ENCODE peak calls at places on chromosomes 5 and 9, in six cellular contexts. D, E, M, F, X and J are unnamed samples.

GRCh38 chr5:181151146-181151545 is 3.8 kb downstream of the OR2V2 start:
- DNase-seq in D (no peak), E (no peak), M (peak), F (no peak), X (no peak), J (no peak)

GRCh38 chr5:113276493-113276892 is 158.3 kb downstream of the TSSK1B start:
- DNase-seq in D (no peak), E (no peak), M (no peak), F (no peak), X (no peak), J (no peak)

GRCh38 chr9:69411246-69411645 is 86.2 kb downstream of the ENTREP1 start:
- DNase-seq in D (no peak), E (no peak), M (no peak), F (no peak), X (no peak), J (no peak)

GRCh38 chr9:22244141-22245011 is 202.2 kb upstream of the DMRTA1 start:
- DNase-seq in D (no peak), E (peak), M (no peak), F (peak), X (no peak), J (no peak)

GRCh38 chr5:169546346-169546745 is 37.2 kb upstream of the SPDL1 start:
- DNase-seq in D (no peak), E (no peak), M (no peak), F (no peak), X (no peak), J (no peak)

GRCh38 chr5:127865273-127865672 is 162.1 kb downstream of the CCDC192 start:
- DNase-seq in D (no peak), E (no peak), M (no peak), F (no peak), X (no peak), J (no peak)

GRCh38 chr5:57816108-57816507 is 333.5 kb upstream of the ACTBL2 start:
- DNase-seq in D (no peak), E (no peak), M (no peak), F (no peak), X (no peak), J (no peak)

GRCh38 chr9:71245651-71246050 is 124.2 kb upstream of the TRPM3 start:
- DNase-seq in D (no peak), E (no peak), M (no peak), F (no peak), X (no peak), J (no peak)

GRCh38 chr9:111231801-111232580 is 98.0 kb downstream of the OR2K2 start:
- DNase-seq in D (no peak), E (no peak), M (no peak), F (no peak), X (no peak), J (no peak)

GRCh38 chr9:133332381-133332730 is 3.6 kb downstream of the SURF6 start:
- DNase-seq in D (peak), E (no peak), M (no peak), F (no peak), X (no peak), J (no peak)

GRCh38 chr9:133331221-133331620 is 4.8 kb downstream of the SURF6 start:
- DNase-seq in D (peak), E (no peak), M (no peak), F (no peak), X (no peak), J (no peak)

GRCh38 chr9:133323991-133324703 is 11.8 kb downstream of the SURF6 start:
- DNase-seq in D (no peak), E (no peak), M (no peak), F (no peak), X (no peak), J (no peak)

GRCh38 chr9:133331641-133332380 is 4.2 kb downstream of the SURF6 start:
- DNase-seq in D (peak), E (no peak), M (no peak), F (no peak), X (no peak), J (no peak)

DNA sequence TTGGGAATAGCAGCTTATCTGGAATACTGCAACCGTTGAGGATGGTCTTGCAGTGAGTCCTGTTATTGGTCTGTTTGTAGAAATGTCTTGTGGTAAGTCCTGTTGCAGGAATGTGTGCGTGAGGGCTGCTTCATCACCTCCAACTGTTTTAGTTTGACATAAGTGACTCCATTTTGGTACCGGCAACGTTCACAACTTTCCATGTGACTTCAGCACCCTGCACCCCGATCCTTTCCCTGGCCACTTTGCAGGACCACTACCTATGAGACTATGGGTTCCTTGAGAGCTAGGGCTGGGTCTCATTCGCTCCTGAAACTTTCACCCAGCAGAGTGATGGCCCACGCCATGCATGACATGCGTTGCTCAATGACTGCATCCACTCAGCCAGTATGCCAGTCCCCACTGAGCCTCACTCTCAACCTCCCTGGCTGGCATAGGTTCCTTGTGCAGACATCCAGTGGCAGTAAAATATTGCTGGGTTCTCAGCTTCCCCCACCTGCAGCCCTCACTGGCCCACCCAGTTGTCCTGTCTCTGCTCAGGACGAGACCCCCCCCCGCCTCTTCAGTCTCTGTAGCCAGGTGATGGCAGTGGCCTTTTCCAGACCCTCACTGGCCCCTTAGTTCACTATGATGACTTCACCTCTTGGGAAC is 8.0 kb downstream of the SURF6 start:
- DNase-seq in D (peak), E (no peak), M (no peak), F (no peak), X (no peak), J (no peak)
- TF ChIP-seq POLR2A in D (no peak), E (no peak), M (no peak), F (no peak), X (no peak), J (no peak)

GRCh38 chr9:37121881-37122280 is 1.5 kb downstream of the ZCCHC7 start:
- DNase-seq in D (no peak), E (no peak), M (no peak), F (no peak), X (no peak), J (no peak)

GRCh38 chr9:37117956-37118355 is 2.4 kb upstream of the ZCCHC7 start:
- DNase-seq in D (no peak), E (no peak), M (no peak), F (no peak), X (no peak), J (no peak)

GRCh38 chr9:37119360-37119759 is 1.0 kb upstream of the ZCCHC7 start:
- DNase-seq in D (no peak), E (no peak), M (no peak), F (no peak), X (no peak), J (no peak)

DNA sequence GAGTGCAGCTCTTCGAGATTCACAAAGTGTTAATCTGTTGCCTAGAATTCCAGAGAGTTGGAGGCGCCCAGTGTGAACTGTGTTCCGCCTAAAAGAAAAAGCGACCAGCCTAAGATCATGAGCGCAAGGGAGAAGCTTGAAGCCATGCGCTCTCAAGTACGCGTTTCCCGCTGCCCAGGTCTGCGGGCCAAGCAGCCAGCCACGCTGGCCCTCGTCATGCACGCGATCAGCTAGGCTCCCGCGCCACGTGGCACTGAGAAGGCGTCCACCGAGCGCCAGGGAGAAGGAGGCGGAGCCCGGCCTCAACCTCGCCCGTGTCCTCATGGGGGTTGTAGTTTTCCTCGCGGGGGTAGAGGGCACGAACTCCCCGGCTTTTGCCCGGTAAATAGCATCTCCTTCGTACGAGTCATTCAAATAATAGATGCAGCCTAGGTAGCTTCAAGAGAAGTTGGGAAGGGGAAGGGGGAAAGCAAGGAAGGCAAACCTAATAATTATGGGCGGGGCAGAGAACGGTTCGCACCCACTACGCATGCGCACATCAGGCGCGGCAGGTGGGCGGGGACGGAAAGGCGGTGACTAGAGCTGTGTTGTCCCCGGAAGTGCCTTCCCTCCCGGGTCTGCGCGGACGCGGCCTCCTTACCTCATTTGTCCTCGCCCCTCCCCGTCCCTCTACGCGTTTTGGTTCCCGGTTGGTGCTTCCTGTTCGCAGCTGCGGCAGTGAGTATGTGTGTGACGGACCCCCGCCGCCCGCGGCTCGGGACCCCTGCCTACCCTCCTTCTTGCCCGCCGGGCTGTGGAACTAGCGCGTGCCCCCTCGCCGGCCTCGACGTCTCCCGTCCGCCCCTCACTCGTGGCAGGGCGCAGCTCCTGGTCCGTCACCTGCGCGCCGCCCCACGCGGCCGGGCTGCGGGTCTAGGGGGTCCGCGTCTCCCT is at the start of gene ZCCHC7:
- DNase-seq in D (peak), E (peak), M (peak), F (peak), X (peak), J (peak)
- TF ChIP-seq POLR2A in D (no peak), E (peak), M (peak), F (peak), X (peak), J (peak)

DNA sequence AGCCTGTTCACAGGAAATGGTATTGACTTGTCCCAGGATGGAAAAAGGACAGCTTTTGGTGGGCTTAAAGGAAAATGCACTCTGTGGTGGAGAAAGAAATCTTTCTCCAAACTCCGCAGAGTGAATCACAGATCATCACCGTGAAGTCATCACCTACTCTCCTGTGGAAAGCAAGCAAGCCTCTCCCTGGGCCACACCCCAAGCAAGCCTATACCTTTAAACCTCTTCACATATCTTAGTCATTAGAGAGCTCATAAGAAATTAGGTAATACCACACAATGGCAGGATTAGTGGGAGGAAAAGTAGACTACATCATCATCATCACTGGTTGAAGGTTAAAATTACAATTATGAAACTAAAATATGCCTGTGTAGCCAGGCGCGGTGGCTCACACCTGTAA is 23.2 kb downstream of the TLE1 start:
- DNase-seq in D (no peak), E (no peak), M (no peak), F (no peak), X (no peak), J (no peak)
- TF ChIP-seq POLR2A in D (no peak), E (no peak), M (no peak), F (no peak), X (no peak), J (no peak)

GRCh38 chr5:134511796-134512660 is 13.4 kb upstream of the JADE2 start:
- DNase-seq in D (peak), E (peak), M (peak), F (peak), X (peak), J (peak)
- TF ChIP-seq POLR2A in D (no peak), E (no peak), M (no peak), F (no peak), X (no peak), J (no peak)

GRCh38 chr9:87570000-87570834 is 72.5 kb downstream of the DAPK1 start:
- DNase-seq in D (no peak), E (no peak), M (no peak), F (no peak), X (no peak), J (no peak)

GRCh38 chr9:87569008-87569908 is 71.6 kb downstream of the DAPK1 start:
- DNase-seq in D (no peak), E (no peak), M (no peak), F (no peak), X (no peak), J (no peak)

GRCh38 chr9:87572719-87573118 is 75.1 kb downstream of the DAPK1 start:
- DNase-seq in D (no peak), E (no peak), M (no peak), F (no peak), X (no peak), J (no peak)

GRCh38 chr9:87577746-87578145 is 80.1 kb downstream of the DAPK1 start:
- DNase-seq in D (no peak), E (no peak), M (no peak), F (no peak), X (no peak), J (no peak)

GRCh38 chr9:87573841-87574342 is 76.2 kb downstream of the DAPK1 start:
- DNase-seq in D (no peak), E (no peak), M (no peak), F (no peak), X (no peak), J (no peak)
- TF ChIP-seq POLR2A in D (no peak), E (no peak), M (no peak), F (no peak), X (no peak), J (no peak)

GRCh38 chr9:113317777-113318176 is 14.6 kb upstream of the RNF183 start:
- DNase-seq in D (no peak), E (peak), M (no peak), F (no peak), X (no peak), J (no peak)

GRCh38 chr9:113320051-113320450 is 16.9 kb upstream of the RNF183 start:
- DNase-seq in D (no peak), E (no peak), M (no peak), F (no peak), X (no peak), J (no peak)

GRCh38 chr9:113319054-113319453 is 15.9 kb upstream of the RNF183 start:
- DNase-seq in D (no peak), E (no peak), M (no peak), F (no peak), X (no peak), J (no peak)

GRCh38 chr9:113326230-113326629 is 13.8 kb downstream of the WDR31 start:
- DNase-seq in D (no peak), E (no peak), M (no peak), F (no peak), X (no peak), J (no peak)

DNA sequence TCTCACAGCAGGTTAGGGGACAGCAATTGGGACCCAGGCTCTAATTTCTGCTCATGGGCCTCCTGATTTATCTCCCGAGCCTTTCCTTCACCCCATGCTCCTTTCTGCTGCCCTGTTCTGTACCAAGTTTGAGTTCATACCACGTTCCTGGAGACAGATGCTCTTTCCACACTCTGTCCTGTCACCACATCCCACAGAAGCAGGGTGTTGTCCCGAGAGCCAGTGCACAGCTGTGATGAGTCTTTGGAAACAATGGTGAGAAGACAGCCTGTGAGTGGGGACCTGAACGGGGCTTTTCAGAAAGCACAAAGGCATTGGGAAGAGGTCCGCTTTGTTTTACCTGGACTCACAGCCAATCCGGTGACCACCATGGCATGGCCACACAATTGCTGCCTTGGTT is 17.4 kb downstream of the WDR31 start:
- DNase-seq in D (no peak), E (no peak), M (no peak), F (no peak), X (no peak), J (no peak)
- TF ChIP-seq POLR2A in D (no peak), E (no peak), M (no peak), F (no peak), X (no peak), J (no peak)

GRCh38 chr5:140182803-140183367 is 7.9 kb downstream of the CYSTM1 start:
- DNase-seq in D (no peak), E (peak), M (peak), F (peak), X (no peak), J (no peak)

GRCh38 chr5:140181525-140181924 is 6.5 kb downstream of the CYSTM1 start:
- DNase-seq in D (no peak), E (no peak), M (no peak), F (no peak), X (no peak), J (no peak)

GRCh38 chr5:140182075-140182709 is 7.2 kb downstream of the CYSTM1 start:
- DNase-seq in D (no peak), E (peak), M (no peak), F (peak), X (no peak), J (no peak)

GRCh38 chr5:140178482-140179116 is 3.6 kb downstream of the CYSTM1 start:
- DNase-seq in D (no peak), E (no peak), M (no peak), F (no peak), X (no peak), J (no peak)

GRCh38 chr5:140181002-140181483 is 6.1 kb downstream of the CYSTM1 start:
- DNase-seq in D (no peak), E (no peak), M (no peak), F (peak), X (no peak), J (no peak)
- TF ChIP-seq POLR2A in D (no peak), E (no peak), M (no peak), F (no peak), X (no peak), J (no peak)

GRCh38 chr9:128127990-128128835 is 684 bp upstream of the PTGES2 start:
- DNase-seq in D (peak), E (peak), M (peak), F (peak), X (peak), J (peak)
- TF ChIP-seq POLR2A in D (no peak), E (no peak), M (no peak), F (peak), X (peak), J (peak)

DNA sequence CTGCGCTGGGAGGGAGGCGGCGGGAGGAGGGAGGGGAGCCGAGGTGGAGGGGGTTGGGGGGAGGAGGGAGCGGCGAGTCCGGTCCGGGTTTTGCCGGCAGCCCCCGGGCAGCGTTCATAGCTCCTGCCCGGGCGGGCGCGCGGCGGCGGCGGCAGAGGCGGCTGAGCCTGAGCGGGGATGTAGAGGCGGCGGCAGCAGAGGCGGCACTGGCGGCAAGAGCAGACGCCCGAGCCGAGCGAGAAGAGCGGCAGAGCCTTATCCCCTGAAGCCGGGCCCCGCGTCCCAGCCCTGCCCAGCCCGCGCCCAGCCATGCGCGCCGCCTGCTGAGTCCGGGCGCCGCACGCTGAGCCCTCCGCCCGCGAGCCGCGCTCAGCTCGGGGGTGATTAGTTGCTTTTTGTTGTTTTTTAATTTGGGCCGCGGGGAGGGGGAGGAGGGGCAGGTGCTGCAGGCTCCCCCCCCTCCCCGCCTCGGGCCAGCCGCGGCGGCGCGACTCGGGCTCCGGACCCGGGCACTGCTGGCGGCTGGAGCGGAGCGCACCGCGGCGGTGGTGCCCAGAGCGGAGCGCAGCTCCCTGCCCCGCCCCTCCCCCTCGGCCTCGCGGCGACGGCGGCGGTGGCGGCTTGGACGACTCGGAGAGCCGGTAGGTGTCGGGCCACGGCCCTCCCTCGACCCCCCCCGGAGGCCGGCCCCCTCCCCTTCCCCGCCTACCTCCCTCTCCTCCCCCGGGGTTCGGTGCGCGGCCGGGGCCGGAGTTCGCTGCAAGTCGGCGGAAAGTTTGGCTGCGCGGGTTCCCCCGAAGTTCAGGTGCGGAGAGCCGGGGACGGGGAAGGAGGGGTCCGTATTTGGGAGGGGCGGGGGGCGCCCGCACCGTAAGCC is at the start of gene CXXC5:
- DNase-seq in D (peak), E (peak), M (peak), F (peak), X (peak), J (no peak)
- TF ChIP-seq POLR2A in D (no peak), E (peak), M (peak), F (peak), X (peak), J (peak)

GRCh38 chr9:131799177-131799823 is 59.4 kb upstream of the RAPGEF1 start:
- DNase-seq in D (no peak), E (peak), M (peak), F (peak), X (peak), J (no peak)

GRCh38 chr9:131800366-131800765 is 60.5 kb upstream of the RAPGEF1 start:
- DNase-seq in D (no peak), E (no peak), M (no peak), F (no peak), X (no peak), J (no peak)

GRCh38 chr9:131800885-131801284 is 61.0 kb upstream of the RAPGEF1 start:
- DNase-seq in D (no peak), E (no peak), M (no peak), F (no peak), X (no peak), J (no peak)

GRCh38 chr9:131803758-131804411 is 64.0 kb upstream of the RAPGEF1 start:
- DNase-seq in D (no peak), E (no peak), M (no peak), F (no peak), X (no peak), J (no peak)

GRCh38 chr9:131801811-131802210 is 61.9 kb upstream of the RAPGEF1 start:
- DNase-seq in D (no peak), E (no peak), M (no peak), F (no peak), X (no peak), J (no peak)
- TF ChIP-seq POLR2A in D (no peak), E (no peak), M (no peak), F (no peak), X (no peak), J (no peak)